ENCODE peak calls at places on chromosomes 5 and 9, in nine cellular contexts. W is AG04449; M is B cell; R is activated B cell treated with CpG ODN at 0.5 μM for 24 hours; P is Caco-2; H is psoas muscle; X is kidney; Y is choroid plexus epithelial cell; S is activated CD8-positive, alpha-beta T cell treated with anti-CD3 and anti-CD28 coated beads for 36 hours. B is an unnamed sample.

GRCh38 chr5:172224996-172225395 is 31.0 kb downstream of the EFCAB9 start:
- DNase-seq in W (no peak), M (no peak), R (no peak), P (no peak), H (no peak), X (no peak), Y (no peak), S (no peak), B (no peak)

GRCh38 chr5:175707751-175708375 is 50.0 kb downstream of the HRH2 start:
- DNase-seq in W (no peak), M (no peak), R (no peak), P (no peak), H (no peak), X (peak; percentile 60), Y (no peak), S (no peak), B (no peak)

GRCh38 chr5:3277590-3278196 is 317.9 kb upstream of the IRX1 start:
- DNase-seq in W (no peak), M (no peak), R (no peak), P (no peak), H (no peak), X (no peak), Y (no peak), S (peak; percentile 68), B (no peak)

GRCh38 chr9:69195681-69196080 is 21.6 kb downstream of the TJP2 start:
- DNase-seq in W (no peak), M (no peak), R (no peak), P (no peak), H (no peak), X (no peak), Y (no peak), S (no peak), B (no peak)

GRCh38 chr9:6944093-6944551 is 186.3 kb downstream of the KDM4C start:
- DNase-seq in W (peak; percentile 46), M (no peak), R (no peak), P (no peak), H (no peak), X (no peak), Y (peak; percentile 84), S (no peak), B (no peak)

GRCh38 chr5:21685536-21685935 is 1167.6 kb downstream of the CDH12 start:
- DNase-seq in W (no peak), M (no peak), R (no peak), P (no peak), H (no peak), X (no peak), Y (no peak), S (no peak), B (no peak)

GRCh38 chr5:122219767-122220166 is 90.4 kb downstream of the ZNF474 start:
- DNase-seq in W (no peak), M (no peak), R (no peak), P (no peak), H (no peak), X (no peak), Y (no peak), S (no peak), B (no peak)

GRCh38 chr5:172801184-172801671 is 30.2 kb upstream of the DUSP1 start:
- DNase-seq in W (peak; percentile 92), M (no peak), R (no peak), P (no peak), H (no peak), X (no peak), Y (peak; percentile 94), S (no peak), B (no peak)

GRCh38 chr5:122755740-122756139 is 19.1 kb upstream of the SNX2 start:
- DNase-seq in W (no peak), M (no peak), R (no peak), P (no peak), H (no peak), X (no peak), Y (peak; percentile 31), S (no peak), B (no peak)

GRCh38 chr9:121021294-121021693 is 28.8 kb downstream of the C5 start:
- DNase-seq in W (no peak), M (no peak), R (no peak), P (no peak), H (no peak), X (no peak), Y (no peak), S (no peak), B (no peak)

GRCh38 chr5:153745778-153746420 is 255.4 kb downstream of the GRIA1 start:
- DNase-seq in W (no peak), M (no peak), R (no peak), P (no peak), H (no peak), X (no peak), Y (no peak), S (no peak), B (no peak)

DNA sequence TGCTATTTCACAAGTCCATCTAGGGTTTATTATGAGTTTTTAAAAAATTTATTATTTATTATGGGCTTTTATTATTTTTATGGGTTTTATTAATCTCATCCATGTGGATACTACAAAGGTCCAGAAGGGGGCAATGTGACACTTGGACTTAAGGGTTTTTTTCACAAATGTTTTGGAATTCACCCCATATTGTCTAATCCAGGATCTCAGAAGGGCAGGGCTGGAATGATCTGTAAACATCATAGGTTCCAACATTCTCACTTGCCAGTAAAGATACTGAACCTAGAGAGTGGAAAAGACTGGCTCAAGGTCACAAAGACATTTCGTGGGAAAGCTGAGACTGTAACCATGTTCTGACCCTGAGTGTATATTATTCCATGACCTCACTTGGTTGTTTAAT is 35.6 kb downstream of the NIM1K start:
- DNase-seq in W (no peak), M (no peak), R (no peak), P (peak; percentile 43), H (no peak), X (no peak), Y (peak; percentile 87), S (no peak), B (no peak)
- TF ChIP-seq CTCF in W (no peak), M (peak; percentile 16), R (no peak), P (peak; percentile 67), H (no peak), X (peak; percentile 36), Y (peak; percentile 62), S (peak; percentile 46), B (no peak)

GRCh38 chr5:103293719-103294118 is 35.2 kb downstream of the MACIR start:
- DNase-seq in W (no peak), M (no peak), R (no peak), P (no peak), H (no peak), X (no peak), Y (peak; percentile 10), S (no peak), B (no peak)

GRCh38 chr5:103298557-103298956 is 40.0 kb downstream of the MACIR start:
- DNase-seq in W (no peak), M (no peak), R (no peak), P (no peak), H (no peak), X (no peak), Y (no peak), S (no peak), B (no peak)

GRCh38 chr5:103293099-103293498 is 34.5 kb downstream of the MACIR start:
- DNase-seq in W (no peak), M (no peak), R (no peak), P (no peak), H (no peak), X (no peak), Y (no peak), S (no peak), B (no peak)

GRCh38 chr5:103295424-103295823 is 36.9 kb downstream of the MACIR start:
- DNase-seq in W (no peak), M (no peak), R (no peak), P (no peak), H (no peak), X (no peak), Y (no peak), S (no peak), B (no peak)

DNA sequence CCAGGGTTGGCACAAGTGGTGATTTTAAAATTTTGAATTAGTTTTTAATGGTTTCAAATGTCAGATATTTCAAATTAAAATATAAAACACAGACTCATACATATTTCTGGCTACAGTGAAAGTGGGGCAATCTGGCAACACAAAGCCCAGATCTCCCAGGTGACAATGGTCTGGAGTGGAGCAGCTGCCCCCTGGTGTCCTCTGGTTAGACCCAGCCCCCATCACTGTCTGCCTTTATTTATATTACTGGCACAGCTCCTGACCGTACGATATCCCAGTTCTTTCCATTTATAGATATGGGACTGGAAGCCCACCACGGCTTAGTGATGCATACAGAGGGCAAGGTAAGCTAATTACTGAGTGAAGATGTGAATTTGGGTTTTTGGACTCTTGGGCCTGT is 37.3 kb downstream of the MACIR start:
- DNase-seq in W (no peak), M (no peak), R (no peak), P (no peak), H (no peak), X (no peak), Y (no peak), S (no peak), B (no peak)
- TF ChIP-seq CTCF in W (no peak), M (no peak), R (no peak), P (no peak), H (no peak), X (no peak), Y (no peak), S (no peak), B (no peak)

DNA sequence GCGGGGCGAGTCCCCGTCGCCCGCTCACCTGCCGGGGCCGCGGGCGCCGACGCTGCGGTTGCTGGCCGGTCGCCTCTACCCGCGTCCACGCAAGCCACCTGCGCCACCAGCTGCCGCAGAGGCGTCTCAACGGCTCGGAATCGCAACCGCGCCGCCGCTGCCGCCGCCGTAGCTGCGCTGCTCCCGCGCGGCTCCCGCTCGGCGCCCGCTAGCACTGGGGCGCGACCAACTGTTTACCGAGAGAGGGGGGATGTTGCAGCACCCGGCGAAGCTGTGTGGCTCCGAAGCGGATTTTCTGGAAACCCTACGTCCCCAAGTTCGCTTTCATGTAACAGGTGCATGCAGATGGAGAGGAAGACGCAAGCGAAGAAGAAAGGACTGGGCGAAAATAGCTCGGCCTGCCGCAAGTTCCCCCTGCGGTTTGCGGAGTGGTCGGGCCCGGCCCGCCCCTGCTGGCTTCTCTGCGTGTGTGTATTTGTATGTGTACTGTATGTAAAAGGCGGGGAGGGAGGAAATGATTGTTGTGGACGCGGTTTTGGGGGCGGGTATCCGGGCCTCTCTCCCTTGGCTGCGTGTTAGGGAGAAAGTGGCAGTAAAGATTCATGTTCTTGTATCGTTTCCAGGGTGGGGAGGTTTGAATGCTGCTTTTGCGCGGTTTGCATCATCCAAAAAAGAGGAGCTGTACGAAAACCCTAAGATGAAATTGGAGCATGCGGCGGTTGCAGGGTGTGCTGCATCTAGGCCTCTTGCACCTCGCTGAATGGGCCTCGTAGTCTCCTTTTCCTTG is at the start of gene PSIP1:
- DNase-seq in W (peak; percentile 19), M (peak; percentile 85), R (peak; percentile 85), P (peak; percentile 78), H (peak; percentile 80), X (peak; percentile 88), Y (peak; percentile 85), S (peak; percentile 93), B (peak; percentile 83)
- TF ChIP-seq CTCF in W (no peak), M (no peak), R (no peak), P (no peak), H (no peak), X (no peak), Y (no peak), S (no peak), B (no peak)

DNA sequence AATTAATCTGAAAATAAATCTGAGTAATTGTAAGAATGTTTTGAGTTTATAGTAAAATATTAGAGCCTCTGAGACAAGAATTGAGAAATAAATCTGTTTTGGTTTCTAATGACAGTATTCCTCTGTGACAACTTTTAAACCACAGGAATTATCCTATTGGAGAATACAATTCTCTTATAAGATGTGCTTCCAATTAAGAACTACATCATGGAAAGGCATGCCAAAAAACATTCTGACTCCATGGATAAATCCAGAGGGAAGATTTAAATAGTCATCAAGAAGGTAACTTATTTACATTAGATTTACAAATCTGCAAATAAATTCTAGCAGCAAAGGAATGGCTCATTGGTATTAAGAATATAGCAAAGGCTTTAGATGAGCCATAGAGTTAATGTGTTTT is 178.3 kb upstream of the ACOT12 start:
- DNase-seq in W (no peak), M (no peak), R (no peak), P (no peak), H (no peak), X (no peak), Y (no peak), S (no peak), B (no peak)
- TF ChIP-seq CTCF in W (no peak), M (no peak), R (no peak), P (no peak), H (no peak), X (no peak), Y (no peak), S (no peak), B (no peak)